ENCODE peak calls at places on chromosomes 5 and 9, in six cellular contexts. One of them, this sample, is unnamed.

GRCh38 chr9:134858051-134858841 is 22.4 kb upstream of the FCN2 start:
- DNase-seq in HT-29: no peak
- DNase-seq in stimulated activated CD4-positive, alpha-beta T cell treated with anti-CD3 and anti-CD28 coated beads, TNF-alpha, amount 100 ng/mL, for 4 hours: no peak
- DNase-seq in A172: peak
- DNase-seq in stimulated activated CD8-positive, alpha-beta memory T cell treated with anti-CD3 and anti-CD28 coated beads, Interleukin-2, amount 100 ng/mL, for 1 hour: no peak
- DNase-seq in retina: no peak
- DNase-seq in this sample: no peak

GRCh38 chr9:136861874-136862457 is 4.1 kb downstream of the EDF1 start:
- DNase-seq in HT-29: no peak
- DNase-seq in stimulated activated CD4-positive, alpha-beta T cell treated with anti-CD3 and anti-CD28 coated beads, TNF-alpha, amount 100 ng/mL, for 4 hours: no peak
- DNase-seq in A172: no peak
- DNase-seq in stimulated activated CD8-positive, alpha-beta memory T cell treated with anti-CD3 and anti-CD28 coated beads, Interleukin-2, amount 100 ng/mL, for 1 hour: no peak
- DNase-seq in retina: no peak
- DNase-seq in this sample: no peak

GRCh38 chr9:109639666-109640231 is 140.2 kb upstream of the PALM2AKAP2 start:
- DNase-seq in HT-29: no peak
- DNase-seq in stimulated activated CD4-positive, alpha-beta T cell treated with anti-CD3 and anti-CD28 coated beads, TNF-alpha, amount 100 ng/mL, for 4 hours: no peak
- DNase-seq in A172: no peak
- DNase-seq in stimulated activated CD8-positive, alpha-beta memory T cell treated with anti-CD3 and anti-CD28 coated beads, Interleukin-2, amount 100 ng/mL, for 1 hour: no peak
- DNase-seq in retina: no peak
- DNase-seq in this sample: no peak

GRCh38 chr9:37464426-37465248 is 613 bp downstream of the ZBTB5 start:
- DNase-seq in HT-29: peak
- DNase-seq in stimulated activated CD4-positive, alpha-beta T cell treated with anti-CD3 and anti-CD28 coated beads, TNF-alpha, amount 100 ng/mL, for 4 hours: peak
- DNase-seq in A172: no peak
- DNase-seq in stimulated activated CD8-positive, alpha-beta memory T cell treated with anti-CD3 and anti-CD28 coated beads, Interleukin-2, amount 100 ng/mL, for 1 hour: peak
- DNase-seq in retina: peak
- DNase-seq in this sample: peak

GRCh38 chr5:144196612-144197011 is 25.9 kb downstream of the KCTD16 start:
- DNase-seq in HT-29: no peak
- DNase-seq in stimulated activated CD4-positive, alpha-beta T cell treated with anti-CD3 and anti-CD28 coated beads, TNF-alpha, amount 100 ng/mL, for 4 hours: no peak
- DNase-seq in A172: no peak
- DNase-seq in stimulated activated CD8-positive, alpha-beta memory T cell treated with anti-CD3 and anti-CD28 coated beads, Interleukin-2, amount 100 ng/mL, for 1 hour: no peak
- DNase-seq in retina: peak
- DNase-seq in this sample: no peak

GRCh38 chr5:9833871-9834270 is 203.7 kb upstream of the TAS2R1 start:
- DNase-seq in HT-29: no peak
- DNase-seq in stimulated activated CD4-positive, alpha-beta T cell treated with anti-CD3 and anti-CD28 coated beads, TNF-alpha, amount 100 ng/mL, for 4 hours: no peak
- DNase-seq in A172: no peak
- DNase-seq in stimulated activated CD8-positive, alpha-beta memory T cell treated with anti-CD3 and anti-CD28 coated beads, Interleukin-2, amount 100 ng/mL, for 1 hour: no peak
- DNase-seq in retina: no peak
- DNase-seq in this sample: no peak

GRCh38 chr9:105258225-105258737 is 13.8 kb downstream of the SLC44A1 start:
- DNase-seq in HT-29: no peak
- DNase-seq in stimulated activated CD4-positive, alpha-beta T cell treated with anti-CD3 and anti-CD28 coated beads, TNF-alpha, amount 100 ng/mL, for 4 hours: no peak
- DNase-seq in A172: no peak
- DNase-seq in stimulated activated CD8-positive, alpha-beta memory T cell treated with anti-CD3 and anti-CD28 coated beads, Interleukin-2, amount 100 ng/mL, for 1 hour: no peak
- DNase-seq in retina: no peak
- DNase-seq in this sample: no peak

GRCh38 chr9:35771079-35771441 is 17.0 kb upstream of the MSMP start:
- DNase-seq in HT-29: no peak
- DNase-seq in stimulated activated CD4-positive, alpha-beta T cell treated with anti-CD3 and anti-CD28 coated beads, TNF-alpha, amount 100 ng/mL, for 4 hours: no peak
- DNase-seq in A172: no peak
- DNase-seq in stimulated activated CD8-positive, alpha-beta memory T cell treated with anti-CD3 and anti-CD28 coated beads, Interleukin-2, amount 100 ng/mL, for 1 hour: no peak
- DNase-seq in retina: no peak
- DNase-seq in this sample: no peak

GRCh38 chr5:168790691-168791230 is 211.6 kb upstream of the PANK3 start:
- DNase-seq in HT-29: no peak
- DNase-seq in stimulated activated CD4-positive, alpha-beta T cell treated with anti-CD3 and anti-CD28 coated beads, TNF-alpha, amount 100 ng/mL, for 4 hours: no peak
- DNase-seq in A172: no peak
- DNase-seq in stimulated activated CD8-positive, alpha-beta memory T cell treated with anti-CD3 and anti-CD28 coated beads, Interleukin-2, amount 100 ng/mL, for 1 hour: no peak
- DNase-seq in retina: no peak
- DNase-seq in this sample: no peak

GRCh38 chr5:10288600-10289213 is 19.0 kb downstream of the CMBL start:
- DNase-seq in HT-29: peak
- DNase-seq in stimulated activated CD4-positive, alpha-beta T cell treated with anti-CD3 and anti-CD28 coated beads, TNF-alpha, amount 100 ng/mL, for 4 hours: no peak
- DNase-seq in A172: no peak
- DNase-seq in stimulated activated CD8-positive, alpha-beta memory T cell treated with anti-CD3 and anti-CD28 coated beads, Interleukin-2, amount 100 ng/mL, for 1 hour: no peak
- DNase-seq in retina: no peak
- DNase-seq in this sample: no peak

GRCh38 chr9:124285903-124286291 is 28.1 kb downstream of the NEK6 start:
- DNase-seq in HT-29: peak
- DNase-seq in stimulated activated CD4-positive, alpha-beta T cell treated with anti-CD3 and anti-CD28 coated beads, TNF-alpha, amount 100 ng/mL, for 4 hours: no peak
- DNase-seq in A172: peak
- DNase-seq in stimulated activated CD8-positive, alpha-beta memory T cell treated with anti-CD3 and anti-CD28 coated beads, Interleukin-2, amount 100 ng/mL, for 1 hour: peak
- DNase-seq in retina: no peak
- DNase-seq in this sample: no peak

GRCh38 chr9:127139775-127140174 is 17.3 kb upstream of the ANGPTL2 start:
- DNase-seq in HT-29: no peak
- DNase-seq in stimulated activated CD4-positive, alpha-beta T cell treated with anti-CD3 and anti-CD28 coated beads, TNF-alpha, amount 100 ng/mL, for 4 hours: no peak
- DNase-seq in A172: no peak
- DNase-seq in stimulated activated CD8-positive, alpha-beta memory T cell treated with anti-CD3 and anti-CD28 coated beads, Interleukin-2, amount 100 ng/mL, for 1 hour: no peak
- DNase-seq in retina: no peak
- DNase-seq in this sample: no peak

This sample was measured in activated CD4-positive, alpha-beta T cell treated with anti-CD3 and anti-CD28 coated beads for 1 hour.